ENCODE peak calls at places on chromosome 18, in four cellular contexts. I is esophagus muscularis mucosa, G is psoas muscle, D is DND-41. P is an unnamed sample.
A peak's percentile ranks its signal among the peaks of the same experiment; 100 is the strongest.

GRCh38 chr18:70415823-70416488 is 127.1 kb downstream of the SOCS6 start:
- DNase-seq in I (no peak), D (no peak), G (no peak), P (no peak)

GRCh38 chr18:22604986-22605421 is 187.3 kb upstream of the CTAGE1 start:
- DNase-seq in D (no peak), G (no peak), I (no peak), P (no peak)

GRCh38 chr18:433297-433696 is 67.2 kb downstream of the COLEC12 start:
- DNase-seq in G (no peak), D (no peak), I (peak; percentile 84), P (no peak)

GRCh38 chr18:49630246-49630699 is 68.4 kb downstream of the LIPG start:
- DNase-seq in I (no peak), D (no peak), G (no peak), P (no peak)

GRCh38 chr18:1541478-1541877 is 636.8 kb downstream of the ADCYAP1 start:
- DNase-seq in G (no peak), D (no peak), I (no peak), P (no peak)

GRCh38 chr18:21557607-21558253 is 42.8 kb downstream of the ESCO1 start:
- DNase-seq in G (no peak), D (no peak), I (no peak), P (no peak)

GRCh38 chr18:48835119-48835518 is 115.6 kb downstream of the SMAD7 start:
- DNase-seq in D (no peak), G (no peak), I (no peak), P (no peak)

GRCh38 chr18:79576686-79577351 is 102.8 kb upstream of the CTDP1 start:
- DNase-seq in G (peak; percentile 65), I (no peak), D (no peak), P (no peak)

GRCh38 chr18:38453880-38454279 is 888.3 kb upstream of the CELF4 start:
- DNase-seq in I (no peak), D (no peak), G (no peak), P (no peak)

GRCh38 chr18:62070306-62070705 is 116.5 kb downstream of the PIGN start:
- DNase-seq in G (no peak), I (no peak), D (no peak), P (no peak)

GRCh38 chr18:46322411-46322891 is 218.3 kb downstream of the HAUS1 start:
- DNase-seq in D (no peak), I (no peak), G (no peak), P (no peak)

GRCh38 chr18:12326711-12327460 is 18.8 kb downstream of the TUBB6 start:
- DNase-seq in G (no peak), I (no peak), D (no peak), P (no peak)

GRCh38 chr18:28584726-28585125 is 407.8 kb upstream of the CDH2 start:
- DNase-seq in D (no peak), G (no peak), I (no peak), P (no peak)

GRCh38 chr18:39660141-39660540 is 2094.5 kb upstream of the CELF4 start:
- DNase-seq in G (no peak), D (no peak), I (no peak), P (no peak)

GRCh38 chr18:23872701-23873550 is 141.6 kb upstream of the TTC39C start:
- DNase-seq in I (peak; percentile 90), D (no peak), G (no peak), P (peak; percentile 18)
- H3K4me3 ChIP-seq in I (no peak overlapping the region), D (no peak overlapping the region), G (no peak overlapping the region), P (no peak overlapping the region)

DNA sequence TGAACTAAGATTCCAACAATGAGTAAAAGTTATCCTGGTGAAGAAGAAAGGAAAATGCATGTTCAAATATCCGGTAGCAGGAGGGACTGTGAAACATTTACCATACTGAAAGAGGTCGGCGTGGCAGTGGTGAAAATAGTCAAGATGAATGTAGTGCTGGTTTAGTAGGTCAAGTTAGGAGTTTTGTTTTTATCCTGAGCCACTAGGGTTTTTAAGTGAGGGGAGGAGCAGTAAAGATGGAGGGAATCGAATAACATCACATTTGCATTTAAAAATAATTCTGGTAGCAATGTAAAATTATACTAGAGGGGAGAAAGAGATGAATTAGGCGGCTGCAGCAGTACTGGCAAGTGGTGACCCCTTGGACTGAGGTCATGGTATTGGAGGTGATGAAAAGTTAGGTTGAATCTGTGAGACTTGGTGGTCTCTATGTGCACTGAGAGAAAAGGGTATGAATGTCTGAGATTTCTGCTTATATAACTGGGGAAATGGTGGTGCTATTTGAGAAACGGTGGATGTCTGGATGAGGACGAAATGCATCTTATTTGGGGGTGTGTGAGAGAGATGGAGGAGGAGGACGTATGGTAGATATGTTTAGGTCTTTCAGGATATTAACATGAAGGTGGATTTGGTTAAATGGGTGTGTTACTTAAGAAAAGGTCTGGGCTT is 5.9 kb downstream of the VAPA start:
- DNase-seq in G (no peak), I (no peak), D (no peak), P (no peak)
- H3K4me1 ChIP-seq in G (peaks cover 92% of the 10 kb centered on the region), I (peaks cover 66% of the 10 kb centered on the region), D (peaks cover 75% of the 10 kb centered on the region), P (peaks cover 74% of the 10 kb centered on the region)

GRCh38 chr18:76521367-76521766 is 26.3 kb upstream of the ZNF516 start:
- DNase-seq in I (no peak), G (no peak), D (no peak), P (no peak)

GRCh38 chr18:76522551-76522950 is 27.5 kb upstream of the ZNF516 start:
- DNase-seq in G (no peak), D (no peak), I (no peak), P (no peak)

GRCh38 chr18:76522104-76522503 is 27.1 kb upstream of the ZNF516 start:
- DNase-seq in D (no peak), G (no peak), I (no peak), P (no peak)

GRCh38 chr18:76524900-76525698 is 30.1 kb upstream of the ZNF516 start:
- DNase-seq in G (no peak), I (no peak), D (no peak), P (no peak)

GRCh38 chr18:76524477-76524876 is 29.4 kb upstream of the ZNF516 start:
- DNase-seq in I (no peak), D (no peak), G (no peak), P (no peak)
- H3K4me3 ChIP-seq in I (no peak overlapping the region), D (no peak overlapping the region), G (peak overlapping the region; percentile 66), P (no peak overlapping the region)

GRCh38 chr18:44744206-44745180 is 63.8 kb downstream of the SETBP1 start:
- DNase-seq in G (peak; percentile 82), I (no peak), D (no peak), P (no peak)
- H3K4me1 ChIP-seq in G (peaks cover 45% of the 10 kb centered on the region), I (peaks cover 37% of the 10 kb centered on the region), D (no peaks in the 10 kb centered on the region), P (no peaks in the 10 kb centered on the region)

DNA sequence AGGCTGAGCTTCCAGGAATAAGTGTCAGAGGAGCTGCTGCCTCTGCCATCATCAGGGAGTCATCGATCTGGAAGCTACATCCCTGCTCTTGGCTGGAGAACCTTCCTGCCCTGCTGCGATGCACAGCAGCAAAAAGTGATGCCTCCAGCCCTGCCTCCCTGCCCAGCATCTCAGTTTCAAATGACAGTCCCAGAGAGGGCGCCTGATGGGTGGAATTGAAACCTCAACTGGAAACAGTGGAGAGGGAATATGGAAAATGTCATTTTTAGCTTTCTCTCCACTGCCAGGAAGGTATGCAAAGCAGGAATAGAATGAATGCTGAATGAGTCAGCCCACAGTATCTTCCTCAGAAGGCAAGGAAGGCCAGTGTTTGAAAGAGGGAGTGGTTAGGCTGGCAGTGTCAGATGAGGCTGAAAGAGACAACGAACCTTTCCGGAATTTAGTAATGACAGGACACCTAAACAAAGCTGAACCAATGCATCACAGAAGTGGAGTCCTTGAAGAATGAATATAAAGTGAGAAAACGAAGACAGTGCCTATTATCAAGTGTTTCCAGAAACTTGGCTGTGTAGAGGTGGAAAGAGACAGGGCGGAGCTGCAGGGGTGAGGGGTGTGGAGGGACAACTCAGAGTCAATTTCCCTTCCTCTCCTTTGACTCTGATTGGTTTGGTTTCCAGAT is 153.9 kb upstream of the NDUFV2 start:
- DNase-seq in I (no peak), D (no peak), G (no peak), P (no peak)
- H3K4me3 ChIP-seq in I (peak overlapping the region; percentile 34), D (no peak overlapping the region), G (no peak overlapping the region), P (no peak overlapping the region)

GRCh38 chr18:77076111-77076510 is 56.5 kb downstream of the MBP start:
- DNase-seq in I (no peak), D (no peak), G (no peak), P (no peak)
- H3K4me1 ChIP-seq in I (peaks cover 39% of the 10 kb centered on the region), D (peaks cover 40% of the 10 kb centered on the region), G (peaks cover 53% of the 10 kb centered on the region), P (peaks cover 54% of the 10 kb centered on the region)